ENCODE peak calls at places on chromosomes 16 and 17, in six cellular contexts. C is HCT116, L is H1, O is SK-N-SH, F is K562, U is GM12878. E is an unnamed sample.

GRCh38 chr16:89246903-89247733 is 29.6 kb downstream of the ZNF778 start:
- DNase-seq in C (peak; percentile 68), L (peak; percentile 62), O (peak; percentile 100), F (peak; percentile 100), U (peak; percentile 11), E (peak; percentile 97)

GRCh38 chr16:4315185-4316102 is at the start of gene GLIS2:
- DNase-seq in C (peak; percentile 28), L (no peak), O (peak; percentile 94), F (peak; percentile 91), U (no peak), E (peak; percentile 85)

GRCh38 chr17:13323990-13324389 is 277.7 kb downstream of the HS3ST3A1 start:
- DNase-seq in C (no peak), L (no peak), O (no peak), F (no peak), U (no peak), E (no peak)

GRCh38 chr16:71576971-71577370 is at the start of gene TAT:
- DNase-seq in C (no peak), L (no peak), O (no peak), F (no peak), U (no peak), E (no peak)

GRCh38 chr17:78849026-78849425 is 8.4 kb upstream of the USP36 start:
- DNase-seq in C (no peak), L (no peak), O (no peak), F (no peak), U (no peak), E (no peak)

GRCh38 chr17:63535640-63536039 is 12.5 kb downstream of the KCNH6 start:
- DNase-seq in C (no peak), L (no peak), O (no peak), F (no peak), U (no peak), E (no peak)

GRCh38 chr16:85567101-85567866 is 45.8 kb upstream of the GSE1 start:
- DNase-seq in C (no peak), L (no peak), O (no peak), F (peak; percentile 80), U (no peak), E (no peak)

GRCh38 chr16:49472598-49472997 is 99.0 kb downstream of the C16orf78 start:
- DNase-seq in C (no peak), L (no peak), O (no peak), F (no peak), U (no peak), E (no peak)

GRCh38 chr16:68311316-68311620 is 449 bp downstream of the PRMT7 start:
- DNase-seq in C (no peak), L (no peak), O (no peak), F (no peak), U (no peak), E (no peak)

GRCh38 chr17:78192616-78193015 is 5.5 kb downstream of the AFMID start:
- DNase-seq in C (no peak), L (no peak), O (no peak), F (no peak), U (no peak), E (no peak)

GRCh38 chr17:6755731-6756184 is at the start of gene XAF1:
- DNase-seq in C (no peak), L (no peak), O (no peak), F (no peak), U (peak; percentile 40), E (no peak)

GRCh38 chr17:63946440-63947363 is 14.6 kb upstream of the CD79B start:
- DNase-seq in C (peak; percentile 22), L (no peak), O (peak; percentile 91), F (peak; percentile 89), U (no peak), E (peak; percentile 41)

GRCh38 chr17:41636652-41637051 is 12.3 kb upstream of the KRT17 start:
- DNase-seq in C (no peak), L (no peak), O (no peak), F (no peak), U (no peak), E (no peak)

GRCh38 chr16:67210069-67210937 is 11.4 kb downstream of the ELMO3 start:
- DNase-seq in C (no peak), L (no peak), O (no peak), F (no peak), U (no peak), E (no peak)

GRCh38 chr17:78748048-78748729 is 33.9 kb downstream of the CYTH1 start:
- DNase-seq in C (no peak), L (no peak), O (no peak), F (no peak), U (no peak), E (no peak)

DNA sequence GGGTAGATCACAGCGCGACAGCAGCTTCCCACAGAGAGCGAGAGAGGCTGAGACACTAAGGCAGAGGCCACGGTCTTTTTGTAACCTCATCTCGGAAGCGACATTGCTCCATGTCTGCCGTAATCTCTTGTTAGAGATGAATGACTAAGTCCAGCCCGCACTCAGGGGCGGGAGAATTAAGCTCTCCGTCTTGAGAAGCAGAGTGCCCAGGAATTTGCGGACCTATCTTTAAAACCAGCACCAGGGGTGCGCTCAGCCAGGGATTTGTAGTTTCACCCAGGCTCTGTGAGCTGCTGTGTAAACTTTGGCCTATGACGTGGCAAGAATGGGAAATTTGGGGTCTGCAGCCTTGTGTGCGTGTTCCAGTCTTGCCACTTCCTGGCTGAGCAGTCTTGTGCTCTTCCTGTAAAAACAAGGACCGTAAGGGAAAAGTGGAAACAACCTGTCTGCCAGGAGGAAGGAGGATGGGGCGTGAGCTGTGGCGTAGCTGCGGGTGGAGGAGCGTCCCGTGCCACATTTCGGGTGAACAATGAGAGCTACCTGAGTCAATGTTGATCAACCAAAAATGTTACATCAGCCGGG is 16.0 kb upstream of the JPH3 start:
- DNase-seq in C (no peak), L (no peak), O (no peak), F (no peak), U (no peak), E (no peak)
- TF ChIP-seq JUND in C (no peak), L (no peak), O (no peak), F (no peak), U (no peak), E (no peak)

GRCh38 chr16:30407794-30408534 is 558 bp downstream of the ZNF771 start:
- DNase-seq in C (no peak), L (no peak), O (no peak), F (peak; percentile 67), U (no peak), E (no peak)
- TF ChIP-seq JUND in C (no peak), L (no peak), O (no peak), F (no peak), U (no peak), E (no peak)

GRCh38 chr17:50346313-50347086 is 574 bp downstream of the XYLT2 start:
- DNase-seq in C (no peak), L (no peak), O (peak; percentile 93), F (peak; percentile 56), U (no peak), E (peak; percentile 66)
- TF ChIP-seq JUND in C (no peak), L (no peak), O (no peak), F (no peak), U (no peak), E (no peak)

DNA sequence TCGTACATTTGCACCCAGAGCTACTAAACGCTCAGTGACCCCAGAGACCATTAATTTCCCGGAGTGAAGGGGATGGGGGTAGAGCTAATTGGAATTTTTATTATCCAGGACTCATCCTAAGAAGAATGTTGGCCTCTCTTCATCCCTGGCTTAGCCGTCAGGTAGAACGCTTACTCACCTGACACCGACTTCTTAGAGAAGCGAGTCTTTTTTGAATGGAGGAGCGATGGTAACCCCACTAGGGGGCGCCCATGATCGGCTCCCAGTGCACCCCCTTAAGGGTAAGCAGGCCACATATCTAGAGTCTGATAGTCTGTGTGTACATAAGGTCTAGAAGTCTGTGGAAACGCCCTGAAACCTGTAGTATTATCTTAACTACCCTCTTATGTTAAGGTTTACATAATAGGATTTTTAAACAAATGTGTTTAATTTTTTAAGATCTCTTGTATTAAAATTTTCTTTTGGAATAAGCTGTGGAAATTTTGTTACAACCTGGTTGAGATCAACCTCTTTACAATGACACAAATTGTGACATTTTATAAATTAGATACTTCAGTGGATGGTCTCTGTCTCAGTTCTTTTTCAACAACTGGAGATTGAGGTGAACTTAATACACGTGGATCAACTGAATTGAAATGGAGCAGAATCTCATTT is 229.8 kb downstream of the CPPED1 start:
- DNase-seq in C (peak; percentile 52), L (peak; percentile 47), O (peak; percentile 82), F (peak; percentile 87), U (no peak), E (peak; percentile 31)
- TF ChIP-seq JUND in C (no peak), L (no peak), O (no peak), F (no peak), U (no peak), E (no peak)

GRCh38 chr16:78862022-78862421 is 738.5 kb downstream of the MAF start:
- DNase-seq in C (no peak), L (no peak), O (no peak), F (no peak), U (no peak), E (no peak)
- TF ChIP-seq JUND in C (no peak), L (no peak), O (no peak), F (no peak), U (no peak), E (no peak)

GRCh38 chr16:50643192-50643591 is 37.9 kb downstream of the SNX20 start:
- DNase-seq in C (no peak), L (no peak), O (peak; percentile 47), F (no peak), U (no peak), E (no peak)

GRCh38 chr16:50645858-50646257 is 35.3 kb downstream of the SNX20 start:
- DNase-seq in C (no peak), L (no peak), O (no peak), F (no peak), U (no peak), E (no peak)

GRCh38 chr16:50644245-50644644 is 36.9 kb downstream of the SNX20 start:
- DNase-seq in C (no peak), L (no peak), O (no peak), F (no peak), U (no peak), E (no peak)

GRCh38 chr16:50646345-50646744 is 34.8 kb downstream of the SNX20 start:
- DNase-seq in C (no peak), L (no peak), O (no peak), F (no peak), U (no peak), E (no peak)

DNA sequence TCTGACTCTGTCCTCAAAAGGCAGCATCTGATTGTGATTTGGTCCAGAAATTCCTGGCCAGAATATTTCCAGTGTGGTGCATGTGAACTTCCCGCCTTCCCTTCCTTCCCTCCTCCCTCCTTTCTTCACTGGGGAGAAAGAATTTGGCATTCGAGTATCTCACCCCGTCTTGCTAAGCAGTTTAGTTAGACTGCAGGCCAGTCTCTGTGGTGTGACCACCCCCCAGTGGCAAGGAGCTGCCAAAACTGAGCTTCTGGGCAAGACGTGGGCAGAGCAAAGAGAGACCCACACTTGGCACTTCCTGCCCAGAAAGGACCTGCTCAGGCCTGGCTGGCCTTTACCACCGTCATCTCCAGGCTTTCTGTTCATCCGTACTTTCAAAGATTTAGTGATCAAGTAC is 36.4 kb downstream of the SNX20 start:
- DNase-seq in C (peak; percentile 19), L (peak; percentile 31), O (peak; percentile 61), F (no peak), U (no peak), E (peak; percentile 38)
- TF ChIP-seq JUND in C (no peak), L (no peak), O (no peak), F (no peak), U (no peak), E (no peak)

E was measured in T47D.